ENCODE peak calls at places on chromosomes 7 and 10, in eight cellular contexts. One of them, this sample, is unnamed.

GRCh38 chr7:30433082-30433481 is 45.5 kb downstream of the NOD1 start:
- DNase-seq in RWPE1: no peak
- DNase-seq in lower lobe of right lung: peak
- DNase-seq in AG04450: peak
- DNase-seq in retinal pigment epithelial cell: peak
- DNase-seq in body of pancreas: peak
- DNase-seq in endothelial cell: no peak
- DNase-seq in brain microvascular endothelial cell: peak
- DNase-seq in this sample: no peak

GRCh38 chr7:127114739-127115265 is 137.9 kb downstream of the GRM8 start:
- DNase-seq in body of pancreas: no peak
- DNase-seq in retinal pigment epithelial cell: no peak
- DNase-seq in RWPE1: no peak
- DNase-seq in brain microvascular endothelial cell: no peak
- DNase-seq in endothelial cell: no peak
- DNase-seq in lower lobe of right lung: no peak
- DNase-seq in AG04450: no peak
- DNase-seq in this sample: no peak

GRCh38 chr7:82442492-82443043 is 1.0 kb downstream of the CACNA2D1 start:
- DNase-seq in body of pancreas: no peak
- DNase-seq in endothelial cell: peak
- DNase-seq in lower lobe of right lung: no peak
- DNase-seq in AG04450: no peak
- DNase-seq in RWPE1: peak
- DNase-seq in retinal pigment epithelial cell: no peak
- DNase-seq in brain microvascular endothelial cell: peak
- DNase-seq in this sample: no peak

GRCh38 chr10:22667093-22667480 is 47.3 kb downstream of the PIP4K2A start:
- DNase-seq in RWPE1: no peak
- DNase-seq in retinal pigment epithelial cell: no peak
- DNase-seq in endothelial cell: no peak
- DNase-seq in AG04450: no peak
- DNase-seq in body of pancreas: no peak
- DNase-seq in lower lobe of right lung: no peak
- DNase-seq in brain microvascular endothelial cell: no peak
- DNase-seq in this sample: no peak

GRCh38 chr10:62093863-62094291 is 174.8 kb downstream of the RTKN2 start:
- DNase-seq in AG04450: peak
- DNase-seq in retinal pigment epithelial cell: peak
- DNase-seq in RWPE1: peak
- DNase-seq in brain microvascular endothelial cell: peak
- DNase-seq in endothelial cell: no peak
- DNase-seq in lower lobe of right lung: no peak
- DNase-seq in body of pancreas: no peak
- DNase-seq in this sample: no peak

GRCh38 chr10:1216576-1217236 is 160.5 kb downstream of the WDR37 start:
- DNase-seq in endothelial cell: no peak
- DNase-seq in AG04450: no peak
- DNase-seq in lower lobe of right lung: no peak
- DNase-seq in brain microvascular endothelial cell: no peak
- DNase-seq in retinal pigment epithelial cell: no peak
- DNase-seq in body of pancreas: no peak
- DNase-seq in RWPE1: no peak
- DNase-seq in this sample: no peak

GRCh38 chr7:129671276-129671675 is 59.8 kb downstream of the NRF1 start:
- DNase-seq in brain microvascular endothelial cell: no peak
- DNase-seq in retinal pigment epithelial cell: no peak
- DNase-seq in RWPE1: no peak
- DNase-seq in body of pancreas: no peak
- DNase-seq in endothelial cell: no peak
- DNase-seq in AG04450: no peak
- DNase-seq in lower lobe of right lung: no peak
- DNase-seq in this sample: no peak

GRCh38 chr7:142298009-142298408 is 40.2 kb upstream of the PRSS58 start:
- DNase-seq in lower lobe of right lung: no peak
- DNase-seq in AG04450: no peak
- DNase-seq in retinal pigment epithelial cell: no peak
- DNase-seq in brain microvascular endothelial cell: no peak
- DNase-seq in body of pancreas: no peak
- DNase-seq in RWPE1: no peak
- DNase-seq in endothelial cell: peak
- DNase-seq in this sample: no peak

GRCh38 chr10:3331104-3331645 is 158.6 kb upstream of the PITRM1 start:
- DNase-seq in body of pancreas: no peak
- DNase-seq in AG04450: no peak
- DNase-seq in brain microvascular endothelial cell: no peak
- DNase-seq in RWPE1: no peak
- DNase-seq in lower lobe of right lung: no peak
- DNase-seq in retinal pigment epithelial cell: no peak
- DNase-seq in endothelial cell: no peak
- DNase-seq in this sample: no peak

GRCh38 chr10:128928231-128928836 is 538.7 kb upstream of the MGMT start:
- DNase-seq in AG04450: no peak
- DNase-seq in RWPE1: no peak
- DNase-seq in endothelial cell: no peak
- DNase-seq in lower lobe of right lung: no peak
- DNase-seq in brain microvascular endothelial cell: no peak
- DNase-seq in retinal pigment epithelial cell: no peak
- DNase-seq in body of pancreas: no peak
- DNase-seq in this sample: no peak

GRCh38 chr10:122421747-122422146 is 32.7 kb upstream of the ARMS2 start:
- DNase-seq in body of pancreas: no peak
- DNase-seq in AG04450: no peak
- DNase-seq in brain microvascular endothelial cell: no peak
- DNase-seq in endothelial cell: no peak
- DNase-seq in lower lobe of right lung: no peak
- DNase-seq in RWPE1: no peak
- DNase-seq in retinal pigment epithelial cell: no peak
- DNase-seq in this sample: no peak

GRCh38 chr10:24485299-24485698 is 238.4 kb downstream of the ARHGAP21 start:
- DNase-seq in brain microvascular endothelial cell: no peak
- DNase-seq in body of pancreas: no peak
- DNase-seq in retinal pigment epithelial cell: no peak
- DNase-seq in AG04450: no peak
- DNase-seq in lower lobe of right lung: no peak
- DNase-seq in RWPE1: no peak
- DNase-seq in endothelial cell: no peak
- DNase-seq in this sample: no peak

GRCh38 chr7:18386590-18386989 is 109.0 kb upstream of the HDAC9 start:
- DNase-seq in brain microvascular endothelial cell: no peak
- DNase-seq in AG04450: no peak
- DNase-seq in lower lobe of right lung: no peak
- DNase-seq in endothelial cell: no peak
- DNase-seq in retinal pigment epithelial cell: no peak
- DNase-seq in body of pancreas: no peak
- DNase-seq in RWPE1: no peak
- DNase-seq in this sample: no peak

GRCh38 chr7:106584914-106585759 is 75.8 kb downstream of the CCDC71L start:
- DNase-seq in AG04450: no peak
- DNase-seq in body of pancreas: no peak
- DNase-seq in endothelial cell: no peak
- DNase-seq in lower lobe of right lung: no peak
- DNase-seq in RWPE1: no peak
- DNase-seq in brain microvascular endothelial cell: no peak
- DNase-seq in retinal pigment epithelial cell: no peak
- DNase-seq in this sample: no peak

GRCh38 chr10:80075781-80076180 is 2.7 kb upstream of the TMEM254 start:
- DNase-seq in RWPE1: peak
- DNase-seq in AG04450: no peak
- DNase-seq in endothelial cell: no peak
- DNase-seq in retinal pigment epithelial cell: no peak
- DNase-seq in brain microvascular endothelial cell: peak
- DNase-seq in lower lobe of right lung: no peak
- DNase-seq in body of pancreas: no peak
- DNase-seq in this sample: no peak

GRCh38 chr10:51031995-51032394 is 42.3 kb upstream of the PRKG1 start:
- DNase-seq in AG04450: no peak
- DNase-seq in brain microvascular endothelial cell: no peak
- DNase-seq in retinal pigment epithelial cell: no peak
- DNase-seq in lower lobe of right lung: no peak
- DNase-seq in RWPE1: no peak
- DNase-seq in endothelial cell: no peak
- DNase-seq in body of pancreas: no peak
- DNase-seq in this sample: no peak

GRCh38 chr7:3300651-3301471 is at the start of gene SDK1:
- DNase-seq in endothelial cell: peak
- DNase-seq in body of pancreas: peak
- DNase-seq in lower lobe of right lung: peak
- DNase-seq in retinal pigment epithelial cell: peak
- DNase-seq in AG04450: peak
- DNase-seq in RWPE1: peak
- DNase-seq in brain microvascular endothelial cell: peak
- DNase-seq in this sample: peak

GRCh38 chr7:3302681-3303320 is 1.7 kb downstream of the SDK1 start:
- DNase-seq in lower lobe of right lung: no peak
- DNase-seq in retinal pigment epithelial cell: no peak
- DNase-seq in body of pancreas: no peak
- DNase-seq in endothelial cell: no peak
- DNase-seq in RWPE1: no peak
- DNase-seq in brain microvascular endothelial cell: no peak
- DNase-seq in AG04450: no peak
- DNase-seq in this sample: no peak

GRCh38 chr7:3301472-3301778 is 373 bp downstream of the SDK1 start:
- DNase-seq in AG04450: no peak
- DNase-seq in body of pancreas: no peak
- DNase-seq in lower lobe of right lung: no peak
- DNase-seq in RWPE1: no peak
- DNase-seq in endothelial cell: no peak
- DNase-seq in retinal pigment epithelial cell: no peak
- DNase-seq in brain microvascular endothelial cell: no peak
- DNase-seq in this sample: no peak

GRCh38 chr7:3300221-3300650 is 816 bp upstream of the SDK1 start:
- DNase-seq in AG04450: no peak
- DNase-seq in brain microvascular endothelial cell: peak
- DNase-seq in body of pancreas: peak
- DNase-seq in retinal pigment epithelial cell: no peak
- DNase-seq in endothelial cell: no peak
- DNase-seq in RWPE1: no peak
- DNase-seq in lower lobe of right lung: no peak
- DNase-seq in this sample: no peak

GRCh38 chr7:3301831-3302618 is 973 bp downstream of the SDK1 start:
- DNase-seq in body of pancreas: peak
- DNase-seq in retinal pigment epithelial cell: no peak
- DNase-seq in endothelial cell: peak
- DNase-seq in lower lobe of right lung: no peak
- DNase-seq in brain microvascular endothelial cell: no peak
- DNase-seq in RWPE1: peak
- DNase-seq in AG04450: no peak
- DNase-seq in this sample: no peak
- TF ChIP-seq CTCF in body of pancreas: peak
- TF ChIP-seq CTCF in retinal pigment epithelial cell: peak
- TF ChIP-seq CTCF in endothelial cell: no peak
- TF ChIP-seq CTCF in lower lobe of right lung: peak
- TF ChIP-seq CTCF in brain microvascular endothelial cell: peak
- TF ChIP-seq CTCF in RWPE1: peak
- TF ChIP-seq CTCF in AG04450: peak
- TF ChIP-seq CTCF in this sample: no peak

GRCh38 chr7:96354881-96355280 is 33.0 kb upstream of the SLC25A13 start:
- DNase-seq in AG04450: no peak
- DNase-seq in lower lobe of right lung: no peak
- DNase-seq in body of pancreas: no peak
- DNase-seq in endothelial cell: no peak
- DNase-seq in brain microvascular endothelial cell: no peak
- DNase-seq in retinal pigment epithelial cell: peak
- DNase-seq in RWPE1: no peak
- DNase-seq in this sample: no peak

GRCh38 chr7:96361116-96361857 is 39.4 kb upstream of the SLC25A13 start:
- DNase-seq in body of pancreas: no peak
- DNase-seq in AG04450: no peak
- DNase-seq in RWPE1: no peak
- DNase-seq in retinal pigment epithelial cell: no peak
- DNase-seq in endothelial cell: no peak
- DNase-seq in brain microvascular endothelial cell: no peak
- DNase-seq in lower lobe of right lung: no peak
- DNase-seq in this sample: no peak

GRCh38 chr7:96359876-96360275 is 38.0 kb upstream of the SLC25A13 start:
- DNase-seq in AG04450: no peak
- DNase-seq in brain microvascular endothelial cell: no peak
- DNase-seq in endothelial cell: no peak
- DNase-seq in RWPE1: no peak
- DNase-seq in retinal pigment epithelial cell: no peak
- DNase-seq in body of pancreas: no peak
- DNase-seq in lower lobe of right lung: no peak
- DNase-seq in this sample: no peak

GRCh38 chr7:96355990-96356506 is 34.1 kb upstream of the SLC25A13 start:
- DNase-seq in body of pancreas: no peak
- DNase-seq in brain microvascular endothelial cell: no peak
- DNase-seq in retinal pigment epithelial cell: no peak
- DNase-seq in endothelial cell: no peak
- DNase-seq in lower lobe of right lung: no peak
- DNase-seq in RWPE1: no peak
- DNase-seq in AG04450: no peak
- DNase-seq in this sample: no peak
- TF ChIP-seq CTCF in body of pancreas: no peak
- TF ChIP-seq CTCF in brain microvascular endothelial cell: no peak
- TF ChIP-seq CTCF in retinal pigment epithelial cell: no peak
- TF ChIP-seq CTCF in endothelial cell: no peak
- TF ChIP-seq CTCF in lower lobe of right lung: no peak
- TF ChIP-seq CTCF in RWPE1: no peak
- TF ChIP-seq CTCF in AG04450: peak
- TF ChIP-seq CTCF in this sample: no peak

DNA sequence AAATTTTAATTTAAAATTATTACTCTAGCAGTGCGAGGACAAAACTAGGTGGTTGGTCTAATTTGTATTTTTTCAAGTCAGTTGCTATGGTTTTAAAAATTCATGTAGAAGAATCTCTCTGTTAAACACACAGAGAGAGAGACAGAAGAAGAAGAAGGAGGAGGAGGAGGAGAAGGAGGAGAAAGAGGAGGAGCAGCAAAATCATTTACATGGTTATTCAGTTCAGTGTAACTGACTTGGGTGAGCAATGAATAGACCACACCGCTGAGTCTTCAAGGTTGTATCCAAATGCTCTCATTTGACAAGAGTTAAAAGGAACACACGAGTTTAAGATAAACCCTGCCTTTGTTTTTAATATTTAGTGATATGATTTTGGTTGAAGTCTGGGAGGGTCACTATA is 131.1 kb downstream of the PDE1C start:
- DNase-seq in endothelial cell: no peak
- DNase-seq in retinal pigment epithelial cell: no peak
- DNase-seq in brain microvascular endothelial cell: no peak
- DNase-seq in lower lobe of right lung: no peak
- DNase-seq in AG04450: no peak
- DNase-seq in body of pancreas: no peak
- DNase-seq in RWPE1: no peak
- DNase-seq in this sample: no peak
- TF ChIP-seq CTCF in endothelial cell: no peak
- TF ChIP-seq CTCF in retinal pigment epithelial cell: no peak
- TF ChIP-seq CTCF in brain microvascular endothelial cell: no peak
- TF ChIP-seq CTCF in lower lobe of right lung: no peak
- TF ChIP-seq CTCF in AG04450: no peak
- TF ChIP-seq CTCF in body of pancreas: no peak
- TF ChIP-seq CTCF in RWPE1: no peak
- TF ChIP-seq CTCF in this sample: no peak

DNA sequence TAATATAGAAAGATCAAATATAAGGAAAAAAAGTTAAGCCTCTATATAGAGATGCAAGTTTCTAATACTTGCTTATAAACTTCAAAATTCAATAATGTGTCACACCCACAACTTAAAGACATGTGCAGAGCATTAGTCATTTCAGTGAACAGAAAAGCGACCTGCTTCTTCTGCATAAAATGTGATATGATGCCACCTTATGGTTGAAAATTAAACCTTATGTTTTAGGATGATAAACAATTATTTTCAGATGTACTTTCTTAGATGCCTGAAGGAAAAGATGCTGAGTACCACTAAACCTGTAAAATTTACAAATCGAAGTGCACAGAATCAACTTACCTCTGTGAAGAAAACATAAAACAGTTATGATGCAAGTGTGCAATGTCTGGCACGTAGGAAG is 96.0 kb downstream of the MTERF1 start:
- DNase-seq in brain microvascular endothelial cell: peak
- DNase-seq in AG04450: peak
- DNase-seq in body of pancreas: no peak
- DNase-seq in retinal pigment epithelial cell: peak
- DNase-seq in lower lobe of right lung: no peak
- DNase-seq in RWPE1: peak
- DNase-seq in endothelial cell: no peak
- DNase-seq in this sample: no peak
- TF ChIP-seq CTCF in brain microvascular endothelial cell: peak
- TF ChIP-seq CTCF in AG04450: peak
- TF ChIP-seq CTCF in body of pancreas: peak
- TF ChIP-seq CTCF in retinal pigment epithelial cell: peak
- TF ChIP-seq CTCF in lower lobe of right lung: peak
- TF ChIP-seq CTCF in RWPE1: peak
- TF ChIP-seq CTCF in endothelial cell: no peak
- TF ChIP-seq CTCF in this sample: no peak